ENCODE peak calls at places on chromosomes 3 and 15, in four cellular contexts. C is stomach, A is mesothelial cell of epicardium, F is AG09319. O is an unnamed sample.

GRCh38 chr3:181773921-181774320 is 62.2 kb downstream of the SOX2 start:
- DNase-seq in A (no peak), C (no peak), F (no peak), O (no peak)

GRCh38 chr15:41894791-41895463 is 1.1 kb upstream of the SPTBN5 start:
- DNase-seq in C (peak), F (no peak), A (no peak), O (no peak)

GRCh38 chr3:139794469-139795265 is 116.9 kb upstream of the NMNAT3 start:
- DNase-seq in C (no peak), A (no peak), F (no peak), O (no peak)

GRCh38 chr3:110413291-110413690 is 658.3 kb upstream of the NECTIN3 start:
- DNase-seq in F (no peak), C (no peak), A (no peak), O (no peak)

GRCh38 chr3:20846792-20847191 is 660.8 kb upstream of the SGO1 start:
- DNase-seq in F (no peak), C (no peak), A (no peak), O (no peak)

GRCh38 chr3:34229871-34230270 is 431.4 kb downstream of the PDCD6IP start:
- DNase-seq in A (no peak), F (no peak), C (no peak), O (no peak)

GRCh38 chr3:152834354-152835310 is at the start of gene P2RY1:
- DNase-seq in F (no peak), A (peak), C (peak), O (peak)

GRCh38 chr3:122754867-122755835 is 38.5 kb downstream of the HSPBAP1 start:
- DNase-seq in C (no peak), A (no peak), F (no peak), O (no peak)

GRCh38 chr3:54374214-54374855 is 252.0 kb downstream of the CACNA2D3 start:
- DNase-seq in F (no peak), C (peak), A (no peak), O (no peak)

GRCh38 chr15:32855942-32856341 is 138.1 kb downstream of the GREM1 start:
- DNase-seq in C (no peak), F (peak), A (no peak), O (no peak)

GRCh38 chr3:149016669-149017541 is 25.6 kb downstream of the GYG1 start:
- DNase-seq in F (peak), A (no peak), C (no peak), O (no peak)

GRCh38 chr15:79028411-79028964 is 62.1 kb downstream of the RASGRF1 start:
- DNase-seq in F (no peak), A (no peak), C (no peak), O (no peak)

GRCh38 chr3:15345608-15346137 is 13.3 kb upstream of the SH3BP5 start:
- DNase-seq in A (no peak), F (no peak), C (no peak), O (no peak)

GRCh38 chr3:101574388-101575156 is 592 bp downstream of the PCNP start:
- DNase-seq in A (no peak), C (peak), F (no peak), O (no peak)

GRCh38 chr15:38688761-38689160 is 124.1 kb upstream of the RASGRP1 start:
- DNase-seq in F (no peak), A (no peak), C (no peak), O (no peak)

GRCh38 chr3:52396907-52397591 is 47.9 kb downstream of the SEMA3G start:
- DNase-seq in C (no peak), F (no peak), A (no peak), O (no peak)

GRCh38 chr3:73324203-73325155 is 263.0 kb downstream of the EBLN2 start:
- DNase-seq in C (no peak), A (no peak), F (peak), O (no peak)

GRCh38 chr15:52112203-52112750 is 298 bp downstream of the BCL2L10 start:
- DNase-seq in C (peak), A (no peak), F (no peak), O (peak)

GRCh38 chr3:15345051-15345607 is 12.7 kb upstream of the SH3BP5 start:
- DNase-seq in A (no peak), F (no peak), C (no peak), O (no peak)

GRCh38 chr15:56587686-56588085 is 122.7 kb upstream of the MNS1 start:
- DNase-seq in A (no peak), C (no peak), F (no peak), O (no peak)

GRCh38 chr15:53193149-53193548 is 403.0 kb upstream of the ONECUT1 start:
- DNase-seq in F (no peak), A (no peak), C (no peak), O (no peak)

GRCh38 chr3:16474304-16474703 is 39.2 kb downstream of the RFTN1 start:
- DNase-seq in F (no peak), C (no peak), A (no peak), O (no peak)

GRCh38 chr3:129485681-129486056 is 42.8 kb upstream of the RHO start:
- DNase-seq in C (peak), A (no peak), F (peak), O (no peak)

GRCh38 chr3:129483870-129484269 is 43.8 kb downstream of the IFT122 start:
- DNase-seq in A (no peak), F (no peak), C (no peak), O (no peak)

GRCh38 chr3:129486057-129487035 is 42.1 kb upstream of the RHO start:
- DNase-seq in F (peak), A (no peak), C (no peak), O (no peak)

GRCh38 chr3:129481783-129482332 is 41.8 kb downstream of the IFT122 start:
- DNase-seq in C (peak), A (no peak), F (no peak), O (no peak)

DNA sequence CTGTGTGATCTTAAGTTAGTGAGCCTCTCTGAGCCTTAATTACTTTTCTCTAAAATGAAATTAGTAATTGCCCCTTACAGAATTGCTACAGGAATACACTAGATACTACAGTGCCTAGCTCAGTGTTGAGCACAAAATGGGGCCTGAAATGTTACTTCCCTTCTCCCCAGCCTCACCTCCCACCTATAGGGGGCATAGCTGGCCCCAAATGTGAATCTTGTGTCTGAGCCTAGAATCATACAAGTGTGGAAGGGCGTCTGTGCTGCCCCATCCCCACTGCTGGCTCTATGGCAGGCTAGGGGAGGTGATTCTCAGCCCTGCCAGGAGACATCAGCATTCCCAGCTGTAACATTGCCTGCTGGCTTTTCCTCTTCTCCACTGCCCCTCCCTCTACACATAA is 42.7 kb downstream of the IFT122 start:
- DNase-seq in C (no peak), F (no peak), A (no peak), O (no peak)
- TF ChIP-seq CTCF in C (no peak), F (no peak), A (no peak), O (peak)

DNA sequence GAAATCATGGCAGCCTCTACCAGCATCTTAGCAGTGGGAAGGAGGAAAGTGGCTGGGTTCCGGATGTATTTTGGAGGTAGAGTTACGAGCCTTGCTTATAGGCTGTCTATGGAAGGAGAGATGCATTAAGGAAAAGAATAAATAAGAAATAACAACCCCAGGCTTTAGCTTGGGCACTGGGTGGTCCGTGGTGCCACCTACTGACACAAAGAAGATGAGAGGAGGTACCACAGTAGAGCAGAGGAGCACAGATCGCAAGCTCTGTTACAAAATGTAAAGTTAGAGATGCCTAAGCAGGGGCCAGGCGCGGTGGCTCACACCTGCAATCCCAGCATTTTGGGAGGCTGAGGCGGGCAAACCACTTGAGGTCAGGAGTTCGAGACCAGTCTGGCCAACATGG is 74.8 kb downstream of the TMEM39A start:
- DNase-seq in F (no peak), C (no peak), A (no peak), O (no peak)
- TF ChIP-seq CTCF in F (peak), C (peak), A (no peak), O (peak)

GRCh38 chr3:159263750-159264561 is 462.1 kb downstream of the MFSD1 start:
- DNase-seq in C (no peak), F (no peak), A (no peak), O (no peak)
- TF ChIP-seq CTCF in C (peak), F (peak), A (peak), O (peak)

GRCh38 chr3:182909318-182910040 is 70.9 kb downstream of the DCUN1D1 start:
- DNase-seq in A (no peak), F (no peak), C (no peak), O (no peak)
- TF ChIP-seq CTCF in A (peak), F (peak), C (peak), O (peak)

GRCh38 chr15:81182746-81183402 is 13.8 kb upstream of the IL16 start:
- DNase-seq in C (no peak), A (no peak), F (no peak), O (no peak)
- TF ChIP-seq CTCF in C (no peak), A (no peak), F (peak), O (no peak)

GRCh38 chr15:49622561-49622960 is 1.7 kb downstream of the DTWD1 start:
- DNase-seq in A (no peak), F (no peak), C (no peak), O (no peak)
- TF ChIP-seq CTCF in A (no peak), F (peak), C (no peak), O (peak)

O was measured in osteocyte.